ENCODE peak calls at places on chromosomes 4 and X, in nine cellular contexts. A is dorsolateral prefrontal cortex; B is CD8-positive, alpha-beta T cell; H is progenitor cell of endocrine pancreas; W is fibroblast of mammary gland; T is HCT116; F is spleen; P is kidney epithelial cell; N is left ventricle myocardium inferior. O is an unnamed sample.

GRCh38 chr4:47646372-47646771 is 161.3 kb downstream of the ATP10D start:
- DNase-seq in A (no peak), B (no peak), H (no peak), W (no peak), T (no peak), F (no peak), P (no peak), N (no peak), O (no peak)

GRCh38 chr4:27129871-27130277 is 269.2 kb downstream of the STIM2 start:
- DNase-seq in A (no peak), B (no peak), H (no peak), W (peak), T (no peak), F (no peak), P (peak), N (no peak), O (no peak)

GRCh38 chrX:31652651-31653050 is 580.8 kb upstream of the FTHL17 start:
- DNase-seq in A (no peak), B (no peak), H (no peak), W (no peak), T (no peak), F (no peak), P (no peak), N (no peak), O (no peak)

GRCh38 chr4:6916587-6917444 is 7.2 kb downstream of the TBC1D14 start:
- DNase-seq in A (no peak), B (peak), H (no peak), W (peak), T (peak), F (peak), P (no peak), N (no peak), O (no peak)

GRCh38 chrX:22122510-22122909 is 90.4 kb downstream of the PHEX start:
- DNase-seq in A (no peak), B (no peak), H (no peak), W (peak), T (no peak), F (no peak), P (no peak), N (no peak), O (no peak)

GRCh38 chrX:31487946-31488345 is 416.1 kb upstream of the FTHL17 start:
- DNase-seq in A (no peak), B (no peak), H (no peak), W (no peak), T (no peak), F (no peak), P (no peak), N (no peak), O (no peak)

GRCh38 chr4:57303012-57303751 is 193.0 kb upstream of the IGFBP7 start:
- DNase-seq in A (peak), B (no peak), H (no peak), W (peak), T (no peak), F (no peak), P (no peak), N (no peak), O (no peak)

GRCh38 chr4:6295495-6295894 is 25.8 kb downstream of the WFS1 start:
- DNase-seq in A (no peak), B (no peak), H (no peak), W (no peak), T (no peak), F (no peak), P (no peak), N (no peak), O (no peak)

GRCh38 chr4:173934201-173934600 is 349.3 kb downstream of the FBXO8 start:
- DNase-seq in A (no peak), B (no peak), H (no peak), W (peak), T (no peak), F (no peak), P (no peak), N (no peak), O (no peak)

GRCh38 chrX:112513154-112513553 is 166.6 kb downstream of the LHFPL1 start:
- DNase-seq in A (no peak), B (no peak), H (no peak), W (no peak), T (no peak), F (no peak), P (no peak), N (no peak), O (no peak)

GRCh38 chr4:7831330-7831729 is 108.3 kb downstream of the AFAP1 start:
- DNase-seq in A (no peak), B (no peak), H (no peak), W (peak), T (no peak), F (no peak), P (no peak), N (no peak), O (no peak)

GRCh38 chr4:178814908-178815307 is 1372.7 kb upstream of the AGA start:
- DNase-seq in A (no peak), B (no peak), H (no peak), W (no peak), T (no peak), F (no peak), P (no peak), N (no peak), O (no peak)

GRCh38 chr4:89800527-89801103 is 36.3 kb downstream of the SNCA start:
- DNase-seq in A (no peak), B (no peak), H (no peak), W (no peak), T (no peak), F (no peak), P (no peak), N (no peak), O (no peak)

GRCh38 chr4:143411527-143412480 is 75.1 kb downstream of the GAB1 start:
- DNase-seq in A (peak), B (no peak), H (no peak), W (peak), T (no peak), F (no peak), P (no peak), N (no peak), O (no peak)

GRCh38 chrX:12890467-12890866 is 16.0 kb upstream of the TLR8 start:
- DNase-seq in A (no peak), B (no peak), H (no peak), W (no peak), T (no peak), F (no peak), P (no peak), N (no peak), O (no peak)

GRCh38 chrX:47302396-47302795 is 68.0 kb upstream of the ZNF157 start:
- DNase-seq in A (no peak), B (no peak), H (no peak), W (no peak), T (no peak), F (no peak), P (no peak), N (no peak), O (no peak)

GRCh38 chr4:83618991-83619390 is 83.1 kb downstream of the GPAT3 start:
- DNase-seq in A (no peak), B (no peak), H (no peak), W (peak), T (no peak), F (no peak), P (no peak), N (no peak), O (no peak)

GRCh38 chr4:140296871-140297570 is 76.4 kb upstream of the SCOC start:
- DNase-seq in A (no peak), B (no peak), H (no peak), W (no peak), T (peak), F (no peak), P (no peak), N (no peak), O (no peak)

GRCh38 chr4:90960840-90961239 is 833.6 kb downstream of the CCSER1 start:
- DNase-seq in A (no peak), B (no peak), H (no peak), W (no peak), T (no peak), F (no peak), P (no peak), N (no peak), O (no peak)

GRCh38 chrX:69050051-69050785 is 115.0 kb downstream of the PJA1 start:
- DNase-seq in A (no peak), B (no peak), H (no peak), W (no peak), T (no peak), F (no peak), P (no peak), N (no peak), O (no peak)

GRCh38 chr4:123481034-123481433 is 84.4 kb downstream of the SPRY1 start:
- DNase-seq in A (no peak), B (no peak), H (no peak), W (peak), T (no peak), F (no peak), P (peak), N (no peak), O (no peak)

GRCh38 chrX:65750674-65751469 is 83.4 kb downstream of the MSN start:
- DNase-seq in A (no peak), B (peak), H (no peak), W (no peak), T (no peak), F (no peak), P (no peak), N (no peak), O (no peak)

GRCh38 chr4:31983246-31983645 is 1263.1 kb downstream of the PCDH7 start:
- DNase-seq in A (no peak), B (no peak), H (no peak), W (no peak), T (no peak), F (no peak), P (no peak), N (no peak), O (no peak)

GRCh38 chrX:123736333-123736921 is 3.6 kb upstream of the THOC2 start:
- DNase-seq in A (no peak), B (no peak), H (no peak), W (peak), T (no peak), F (no peak), P (no peak), N (no peak), O (no peak)

GRCh38 chrX:123742440-123742839 is 9.6 kb upstream of the THOC2 start:
- DNase-seq in A (no peak), B (no peak), H (no peak), W (no peak), T (no peak), F (no peak), P (no peak), N (no peak), O (no peak)

GRCh38 chrX:123739474-123739873 is 6.6 kb upstream of the THOC2 start:
- DNase-seq in A (no peak), B (no peak), H (no peak), W (no peak), T (no peak), F (no peak), P (no peak), N (no peak), O (no peak)

GRCh38 chrX:123740006-123740405 is 7.2 kb upstream of the THOC2 start:
- DNase-seq in A (no peak), B (no peak), H (no peak), W (no peak), T (no peak), F (no peak), P (no peak), N (no peak), O (no peak)

GRCh38 chrX:123738378-123738955 is 5.6 kb upstream of the THOC2 start:
- DNase-seq in A (no peak), B (no peak), H (no peak), W (no peak), T (no peak), F (no peak), P (no peak), N (no peak), O (no peak)
- TF ChIP-seq CTCF in A (no peak), B (no peak), H (no peak), W (no peak), T (no peak), F (no peak), P (no peak), N (no peak), O (no peak)

GRCh38 chr4:77052352-77052751 is 23.4 kb downstream of the CCNI start:
- DNase-seq in A (no peak), B (peak), H (no peak), W (peak), T (peak), F (no peak), P (no peak), N (no peak), O (peak)
- TF ChIP-seq CTCF in A (peak), B (peak), H (peak), W (peak), T (peak), F (peak), P (peak), N (peak), O (peak)

GRCh38 chr4:103918214-103918613 is 198.4 kb upstream of the TACR3 start:
- DNase-seq in A (no peak), B (no peak), H (no peak), W (no peak), T (no peak), F (no peak), P (no peak), N (no peak), O (no peak)

DNA sequence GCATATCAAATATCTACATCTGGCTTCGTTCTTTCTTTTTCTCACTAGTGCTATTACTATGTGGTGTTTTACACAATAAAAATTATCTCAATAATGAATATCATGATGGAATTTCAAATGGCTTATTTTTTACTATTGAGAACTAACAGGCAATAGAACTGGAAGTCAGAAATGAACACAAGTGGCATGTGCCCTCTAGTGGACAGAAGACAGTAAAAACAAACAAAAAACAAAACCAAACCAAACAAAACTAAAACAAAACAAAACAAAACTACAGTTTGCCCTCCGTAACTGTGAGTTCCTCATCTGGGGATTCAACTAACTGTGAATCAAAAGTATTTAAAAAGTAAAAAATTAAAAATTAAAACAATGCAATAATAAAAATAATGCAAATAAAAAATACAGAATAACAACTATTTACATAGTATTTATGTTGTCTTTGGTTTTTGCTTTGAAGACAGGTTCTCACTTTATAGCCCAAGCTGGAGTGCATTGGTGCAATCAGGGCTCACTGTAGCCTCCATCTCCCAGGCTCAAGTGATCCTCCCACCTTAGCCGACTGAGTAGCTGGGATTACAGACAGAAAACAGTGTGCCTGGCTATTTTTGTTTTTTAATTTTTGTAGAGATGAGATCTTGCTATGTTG is 195.6 kb upstream of the TACR3 start:
- DNase-seq in A (no peak), B (no peak), H (no peak), W (peak), T (peak), F (no peak), P (no peak), N (no peak), O (no peak)
- TF ChIP-seq CTCF in A (peak), B (no peak), H (peak), W (peak), T (peak), F (peak), P (peak), N (peak), O (peak)

DNA sequence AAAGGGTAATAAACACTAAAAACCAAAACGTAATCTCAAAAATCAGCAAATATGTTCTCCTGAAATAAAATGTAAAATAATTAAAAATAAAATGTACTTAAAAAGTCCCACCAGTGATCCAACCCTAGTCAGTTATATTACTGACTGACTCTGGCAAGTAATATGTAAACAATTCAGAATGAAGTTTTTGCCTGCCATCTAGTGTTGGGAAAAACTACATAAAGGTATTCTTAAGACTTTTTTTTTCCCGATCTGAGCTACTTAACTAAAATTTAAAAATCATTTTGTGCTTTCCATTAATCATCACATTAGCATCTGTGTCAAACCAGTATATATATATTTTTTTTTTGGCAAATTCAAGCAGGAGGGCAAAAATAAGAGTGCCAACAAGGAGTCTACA is 24.0 kb downstream of the RCHY1 start:
- DNase-seq in A (no peak), B (no peak), H (no peak), W (peak), T (no peak), F (no peak), P (no peak), N (no peak), O (no peak)
- TF ChIP-seq CTCF in A (peak), B (no peak), H (peak), W (peak), T (peak), F (no peak), P (peak), N (peak), O (peak)

GRCh38 chrX:145178268-145178667 is 69.0 kb upstream of the SPANXN1 start:
- DNase-seq in A (no peak), B (no peak), H (no peak), W (no peak), T (no peak), F (no peak), P (no peak), N (no peak), O (no peak)
- TF ChIP-seq CTCF in A (peak), B (no peak), H (peak), W (peak), T (no peak), F (no peak), P (no peak), N (no peak), O (peak)

O was measured in neural crest cell.